ENCODE peak calls at places on chromosomes 6 and 20, in six cellular contexts. S, I, L, H, X and T are unnamed samples.

GRCh38 chr6:78340755-78341154 is 526.6 kb upstream of the IRAK1BP1 start:
- DNase-seq in H (no peak), X (no peak), S (no peak), I (no peak), L (no peak), T (no peak)

GRCh38 chr20:64106435-64106961 is 867 bp downstream of the NPBWR2 start:
- DNase-seq in L (peak; percentile 11), X (no peak), H (no peak), S (no peak), I (no peak), T (peak; percentile 9)

GRCh38 chr6:33814663-33814985 is 10.8 kb upstream of the MLN start:
- DNase-seq in L (no peak), S (no peak), I (no peak), H (no peak), X (no peak), T (no peak)

GRCh38 chr6:82863771-82864170 is 201.9 kb downstream of the UBE3D start:
- DNase-seq in X (no peak), H (no peak), I (peak; percentile 8), L (no peak), S (no peak), T (no peak)

GRCh38 chr20:41050361-41051019 is 21.9 kb downstream of the TOP1 start:
- DNase-seq in S (no peak), I (no peak), X (no peak), L (no peak), H (no peak), T (no peak)

GRCh38 chr6:356828-357251 is 34.7 kb upstream of the IRF4 start:
- DNase-seq in I (no peak), H (no peak), L (no peak), S (no peak), X (no peak), T (no peak)

GRCh38 chr20:6029538-6029937 is 24.3 kb downstream of the LRRN4 start:
- DNase-seq in S (no peak), I (no peak), L (no peak), H (no peak), X (no peak), T (no peak)

GRCh38 chr20:62304331-62305148 is 1.7 kb downstream of the ADRM1 start:
- DNase-seq in I (no peak), L (no peak), H (no peak), X (no peak), S (no peak), T (no peak)

GRCh38 chr6:24283043-24283985 is 74.5 kb downstream of the DCDC2 start:
- DNase-seq in X (no peak), L (peak; percentile 69), H (peak; percentile 91), S (peak; percentile 93), I (peak; percentile 77), T (peak; percentile 77)

GRCh38 chr6:84361372-84362179 is 134.1 kb upstream of the CEP162 start:
- DNase-seq in L (no peak), I (no peak), H (no peak), X (no peak), S (no peak), T (no peak)

GRCh38 chr6:84772428-84773132 is 8.2 kb upstream of the TBX18 start:
- DNase-seq in L (peak; percentile 27), X (no peak), I (no peak), H (no peak), S (peak; percentile 83), T (peak; percentile 33)

GRCh38 chr20:51560550-51561307 is 18.2 kb upstream of the NFATC2 start:
- DNase-seq in X (no peak), I (no peak), S (peak; percentile 9), L (no peak), H (no peak), T (no peak)